ENCODE peak calls at places on chromosome 21, in ten cellular contexts. One of them, this sample, is unnamed.

GRCh38 chr21:46509760-46510159 is 51.1 kb downstream of the DIP2A start:
- DNase-seq in Calu3: peak
- DNase-seq in vagina: no peak
- DNase-seq in kidney: no peak
- DNase-seq in mesothelial cell of epicardium: no peak
- DNase-seq in progenitor cell of endocrine pancreas: no peak
- DNase-seq in RWPE2: no peak
- DNase-seq in glutamatergic neuron: no peak
- DNase-seq in neural crest cell: no peak
- DNase-seq in astrocyte of the spinal cord: peak
- DNase-seq in this sample: no peak

GRCh38 chr21:42830456-42831455 is 48.6 kb downstream of the WDR4 start:
- DNase-seq in mesothelial cell of epicardium: peak
- DNase-seq in RWPE2: no peak
- DNase-seq in progenitor cell of endocrine pancreas: no peak
- DNase-seq in glutamatergic neuron: no peak
- DNase-seq in astrocyte of the spinal cord: no peak
- DNase-seq in kidney: peak
- DNase-seq in neural crest cell: no peak
- DNase-seq in Calu3: peak
- DNase-seq in vagina: peak
- DNase-seq in this sample: peak

GRCh38 chr21:42460391-42461184 is 35.4 kb downstream of the RSPH1 start:
- DNase-seq in neural crest cell: no peak
- DNase-seq in kidney: peak
- DNase-seq in vagina: no peak
- DNase-seq in Calu3: no peak
- DNase-seq in progenitor cell of endocrine pancreas: no peak
- DNase-seq in mesothelial cell of epicardium: no peak
- DNase-seq in astrocyte of the spinal cord: no peak
- DNase-seq in RWPE2: no peak
- DNase-seq in glutamatergic neuron: no peak
- DNase-seq in this sample: no peak

GRCh38 chr21:36260030-36260787 is 59.8 kb upstream of the MORC3 start:
- DNase-seq in vagina: no peak
- DNase-seq in glutamatergic neuron: no peak
- DNase-seq in mesothelial cell of epicardium: peak
- DNase-seq in neural crest cell: peak
- DNase-seq in kidney: peak
- DNase-seq in astrocyte of the spinal cord: peak
- DNase-seq in RWPE2: no peak
- DNase-seq in Calu3: peak
- DNase-seq in progenitor cell of endocrine pancreas: no peak
- DNase-seq in this sample: no peak

GRCh38 chr21:25054689-25055088 is 552.6 kb downstream of the MRPL39 start:
- DNase-seq in astrocyte of the spinal cord: no peak
- DNase-seq in RWPE2: no peak
- DNase-seq in vagina: no peak
- DNase-seq in progenitor cell of endocrine pancreas: no peak
- DNase-seq in mesothelial cell of epicardium: no peak
- DNase-seq in Calu3: no peak
- DNase-seq in glutamatergic neuron: no peak
- DNase-seq in neural crest cell: no peak
- DNase-seq in kidney: no peak
- DNase-seq in this sample: no peak

GRCh38 chr21:26140185-26140584 is 30.4 kb downstream of the APP start:
- DNase-seq in vagina: no peak
- DNase-seq in Calu3: peak
- DNase-seq in progenitor cell of endocrine pancreas: no peak
- DNase-seq in astrocyte of the spinal cord: peak
- DNase-seq in glutamatergic neuron: no peak
- DNase-seq in mesothelial cell of epicardium: no peak
- DNase-seq in kidney: peak
- DNase-seq in neural crest cell: no peak
- DNase-seq in RWPE2: no peak
- DNase-seq in this sample: no peak

GRCh38 chr21:35528109-35529042 is 479.3 kb upstream of the RUNX1 start:
- DNase-seq in neural crest cell: no peak
- DNase-seq in vagina: no peak
- DNase-seq in RWPE2: no peak
- DNase-seq in astrocyte of the spinal cord: no peak
- DNase-seq in glutamatergic neuron: no peak
- DNase-seq in mesothelial cell of epicardium: no peak
- DNase-seq in progenitor cell of endocrine pancreas: no peak
- DNase-seq in Calu3: peak
- DNase-seq in kidney: peak
- DNase-seq in this sample: no peak

GRCh38 chr21:42618713-42619112 is 34.7 kb upstream of the PDE9A start:
- DNase-seq in Calu3: no peak
- DNase-seq in kidney: peak
- DNase-seq in RWPE2: no peak
- DNase-seq in mesothelial cell of epicardium: no peak
- DNase-seq in glutamatergic neuron: no peak
- DNase-seq in progenitor cell of endocrine pancreas: no peak
- DNase-seq in neural crest cell: no peak
- DNase-seq in vagina: no peak
- DNase-seq in astrocyte of the spinal cord: no peak
- DNase-seq in this sample: no peak

GRCh38 chr21:28099296-28099695 is 893.4 kb downstream of the LTN1 start:
- DNase-seq in Calu3: no peak
- DNase-seq in astrocyte of the spinal cord: no peak
- DNase-seq in RWPE2: no peak
- DNase-seq in vagina: no peak
- DNase-seq in neural crest cell: no peak
- DNase-seq in progenitor cell of endocrine pancreas: no peak
- DNase-seq in kidney: peak
- DNase-seq in glutamatergic neuron: no peak
- DNase-seq in mesothelial cell of epicardium: no peak
- DNase-seq in this sample: no peak

GRCh38 chr21:42864812-42865211 is 14.5 kb downstream of the WDR4 start:
- DNase-seq in neural crest cell: no peak
- DNase-seq in Calu3: no peak
- DNase-seq in RWPE2: no peak
- DNase-seq in kidney: peak
- DNase-seq in mesothelial cell of epicardium: no peak
- DNase-seq in glutamatergic neuron: no peak
- DNase-seq in vagina: no peak
- DNase-seq in progenitor cell of endocrine pancreas: no peak
- DNase-seq in astrocyte of the spinal cord: no peak
- DNase-seq in this sample: no peak

GRCh38 chr21:26167593-26167992 is 3.0 kb downstream of the APP start:
- DNase-seq in vagina: no peak
- DNase-seq in progenitor cell of endocrine pancreas: no peak
- DNase-seq in neural crest cell: no peak
- DNase-seq in mesothelial cell of epicardium: no peak
- DNase-seq in kidney: no peak
- DNase-seq in glutamatergic neuron: no peak
- DNase-seq in Calu3: no peak
- DNase-seq in astrocyte of the spinal cord: no peak
- DNase-seq in RWPE2: no peak
- DNase-seq in this sample: no peak

GRCh38 chr21:27759091-27759659 is 792.3 kb upstream of the ADAMTS5 start:
- DNase-seq in progenitor cell of endocrine pancreas: no peak
- DNase-seq in glutamatergic neuron: peak
- DNase-seq in neural crest cell: peak
- DNase-seq in astrocyte of the spinal cord: no peak
- DNase-seq in mesothelial cell of epicardium: no peak
- DNase-seq in vagina: no peak
- DNase-seq in Calu3: peak
- DNase-seq in kidney: no peak
- DNase-seq in RWPE2: no peak
- DNase-seq in this sample: no peak

GRCh38 chr21:26842300-26842699 is 2.9 kb downstream of the ADAMTS1 start:
- DNase-seq in glutamatergic neuron: no peak
- DNase-seq in neural crest cell: no peak
- DNase-seq in astrocyte of the spinal cord: no peak
- DNase-seq in vagina: no peak
- DNase-seq in RWPE2: no peak
- DNase-seq in Calu3: no peak
- DNase-seq in mesothelial cell of epicardium: no peak
- DNase-seq in progenitor cell of endocrine pancreas: no peak
- DNase-seq in kidney: no peak
- DNase-seq in this sample: no peak

GRCh38 chr21:28790335-28790734 is 202.3 kb downstream of the LTN1 start:
- DNase-seq in vagina: no peak
- DNase-seq in mesothelial cell of epicardium: no peak
- DNase-seq in neural crest cell: no peak
- DNase-seq in kidney: no peak
- DNase-seq in Calu3: no peak
- DNase-seq in progenitor cell of endocrine pancreas: no peak
- DNase-seq in glutamatergic neuron: no peak
- DNase-seq in astrocyte of the spinal cord: no peak
- DNase-seq in RWPE2: no peak
- DNase-seq in this sample: no peak

GRCh38 chr21:26965567-26966359 is 1.1 kb downstream of the ADAMTS5 start:
- DNase-seq in progenitor cell of endocrine pancreas: peak
- DNase-seq in glutamatergic neuron: peak
- DNase-seq in Calu3: no peak
- DNase-seq in mesothelial cell of epicardium: peak
- DNase-seq in RWPE2: peak
- DNase-seq in neural crest cell: peak
- DNase-seq in vagina: no peak
- DNase-seq in astrocyte of the spinal cord: no peak
- DNase-seq in kidney: peak
- DNase-seq in this sample: peak

GRCh38 chr21:19986396-19986795 is 1011.8 kb upstream of the NCAM2 start:
- DNase-seq in glutamatergic neuron: no peak
- DNase-seq in Calu3: no peak
- DNase-seq in neural crest cell: no peak
- DNase-seq in RWPE2: no peak
- DNase-seq in progenitor cell of endocrine pancreas: no peak
- DNase-seq in vagina: no peak
- DNase-seq in mesothelial cell of epicardium: no peak
- DNase-seq in astrocyte of the spinal cord: no peak
- DNase-seq in kidney: no peak
- DNase-seq in this sample: no peak

GRCh38 chr21:19987671-19988070 is 1010.5 kb upstream of the NCAM2 start:
- DNase-seq in RWPE2: no peak
- DNase-seq in Calu3: no peak
- DNase-seq in kidney: no peak
- DNase-seq in astrocyte of the spinal cord: no peak
- DNase-seq in mesothelial cell of epicardium: no peak
- DNase-seq in glutamatergic neuron: no peak
- DNase-seq in neural crest cell: no peak
- DNase-seq in vagina: no peak
- DNase-seq in progenitor cell of endocrine pancreas: no peak
- DNase-seq in this sample: no peak

GRCh38 chr21:19981938-19982337 is 1016.3 kb upstream of the NCAM2 start:
- DNase-seq in glutamatergic neuron: no peak
- DNase-seq in neural crest cell: no peak
- DNase-seq in astrocyte of the spinal cord: no peak
- DNase-seq in progenitor cell of endocrine pancreas: no peak
- DNase-seq in mesothelial cell of epicardium: no peak
- DNase-seq in vagina: no peak
- DNase-seq in RWPE2: no peak
- DNase-seq in kidney: no peak
- DNase-seq in Calu3: no peak
- DNase-seq in this sample: no peak
- TF ChIP-seq CTCF in glutamatergic neuron: no peak
- TF ChIP-seq CTCF in neural crest cell: peak
- TF ChIP-seq CTCF in astrocyte of the spinal cord: no peak
- TF ChIP-seq CTCF in progenitor cell of endocrine pancreas: no peak
- TF ChIP-seq CTCF in mesothelial cell of epicardium: no peak
- TF ChIP-seq CTCF in vagina: no peak
- TF ChIP-seq CTCF in RWPE2: peak
- TF ChIP-seq CTCF in kidney: no peak
- TF ChIP-seq CTCF in Calu3: no peak
- TF ChIP-seq CTCF in this sample: peak

GRCh38 chr21:38170283-38170682 is 86.5 kb upstream of the KCNJ15 start:
- DNase-seq in RWPE2: no peak
- DNase-seq in neural crest cell: no peak
- DNase-seq in vagina: no peak
- DNase-seq in mesothelial cell of epicardium: no peak
- DNase-seq in Calu3: peak
- DNase-seq in astrocyte of the spinal cord: peak
- DNase-seq in glutamatergic neuron: no peak
- DNase-seq in progenitor cell of endocrine pancreas: no peak
- DNase-seq in kidney: no peak
- DNase-seq in this sample: no peak
- TF ChIP-seq CTCF in RWPE2: peak
- TF ChIP-seq CTCF in neural crest cell: peak
- TF ChIP-seq CTCF in vagina: no peak
- TF ChIP-seq CTCF in mesothelial cell of epicardium: no peak
- TF ChIP-seq CTCF in Calu3: no peak
- TF ChIP-seq CTCF in astrocyte of the spinal cord: peak
- TF ChIP-seq CTCF in glutamatergic neuron: no peak
- TF ChIP-seq CTCF in progenitor cell of endocrine pancreas: peak
- TF ChIP-seq CTCF in kidney: peak
- TF ChIP-seq CTCF in this sample: peak

GRCh38 chr21:33302055-33302454 is 22.7 kb upstream of the IFNAR1 start:
- DNase-seq in kidney: no peak
- DNase-seq in neural crest cell: no peak
- DNase-seq in glutamatergic neuron: no peak
- DNase-seq in vagina: no peak
- DNase-seq in Calu3: no peak
- DNase-seq in astrocyte of the spinal cord: no peak
- DNase-seq in RWPE2: no peak
- DNase-seq in progenitor cell of endocrine pancreas: no peak
- DNase-seq in mesothelial cell of epicardium: no peak
- DNase-seq in this sample: no peak

GRCh38 chr21:33300701-33301631 is 23.8 kb upstream of the IFNAR1 start:
- DNase-seq in glutamatergic neuron: no peak
- DNase-seq in mesothelial cell of epicardium: no peak
- DNase-seq in Calu3: no peak
- DNase-seq in RWPE2: no peak
- DNase-seq in astrocyte of the spinal cord: no peak
- DNase-seq in kidney: no peak
- DNase-seq in vagina: no peak
- DNase-seq in neural crest cell: no peak
- DNase-seq in progenitor cell of endocrine pancreas: no peak
- DNase-seq in this sample: no peak

GRCh38 chr21:33296156-33296555 is 28.6 kb upstream of the IFNAR1 start:
- DNase-seq in kidney: no peak
- DNase-seq in vagina: no peak
- DNase-seq in glutamatergic neuron: no peak
- DNase-seq in progenitor cell of endocrine pancreas: no peak
- DNase-seq in neural crest cell: no peak
- DNase-seq in Calu3: no peak
- DNase-seq in mesothelial cell of epicardium: no peak
- DNase-seq in astrocyte of the spinal cord: no peak
- DNase-seq in RWPE2: no peak
- DNase-seq in this sample: no peak

GRCh38 chr21:33301632-33302002 is 23.2 kb upstream of the IFNAR1 start:
- DNase-seq in glutamatergic neuron: no peak
- DNase-seq in RWPE2: no peak
- DNase-seq in vagina: no peak
- DNase-seq in neural crest cell: no peak
- DNase-seq in Calu3: no peak
- DNase-seq in kidney: no peak
- DNase-seq in astrocyte of the spinal cord: no peak
- DNase-seq in progenitor cell of endocrine pancreas: no peak
- DNase-seq in mesothelial cell of epicardium: no peak
- DNase-seq in this sample: no peak

GRCh38 chr21:33299181-33299752 is 25.5 kb upstream of the IFNAR1 start:
- DNase-seq in kidney: no peak
- DNase-seq in mesothelial cell of epicardium: no peak
- DNase-seq in RWPE2: no peak
- DNase-seq in progenitor cell of endocrine pancreas: no peak
- DNase-seq in glutamatergic neuron: no peak
- DNase-seq in vagina: no peak
- DNase-seq in astrocyte of the spinal cord: no peak
- DNase-seq in Calu3: peak
- DNase-seq in neural crest cell: no peak
- DNase-seq in this sample: no peak
- TF ChIP-seq CTCF in kidney: no peak
- TF ChIP-seq CTCF in mesothelial cell of epicardium: no peak
- TF ChIP-seq CTCF in RWPE2: no peak
- TF ChIP-seq CTCF in progenitor cell of endocrine pancreas: no peak
- TF ChIP-seq CTCF in glutamatergic neuron: no peak
- TF ChIP-seq CTCF in vagina: no peak
- TF ChIP-seq CTCF in astrocyte of the spinal cord: no peak
- TF ChIP-seq CTCF in Calu3: no peak
- TF ChIP-seq CTCF in neural crest cell: peak
- TF ChIP-seq CTCF in this sample: no peak

GRCh38 chr21:18522181-18522771 is 118.7 kb upstream of the TMPRSS15 start:
- DNase-seq in RWPE2: no peak
- DNase-seq in progenitor cell of endocrine pancreas: no peak
- DNase-seq in kidney: no peak
- DNase-seq in glutamatergic neuron: no peak
- DNase-seq in Calu3: no peak
- DNase-seq in neural crest cell: no peak
- DNase-seq in mesothelial cell of epicardium: no peak
- DNase-seq in astrocyte of the spinal cord: peak
- DNase-seq in vagina: no peak
- DNase-seq in this sample: no peak
- TF ChIP-seq CTCF in RWPE2: no peak
- TF ChIP-seq CTCF in progenitor cell of endocrine pancreas: peak
- TF ChIP-seq CTCF in kidney: no peak
- TF ChIP-seq CTCF in glutamatergic neuron: no peak
- TF ChIP-seq CTCF in Calu3: no peak
- TF ChIP-seq CTCF in neural crest cell: peak
- TF ChIP-seq CTCF in mesothelial cell of epicardium: peak
- TF ChIP-seq CTCF in astrocyte of the spinal cord: peak
- TF ChIP-seq CTCF in vagina: no peak
- TF ChIP-seq CTCF in this sample: peak

This sample was measured in chondrocyte.